ENCODE peak calls at places on chromosome X, in nine cellular contexts. R is lower leg skin, Z is neural progenitor cell, B is cardiac fibroblast, I is MV-4-11, C is mammary epithelial cell, M is AG08396, O is occipital lobe, F is glutamatergic neuron. T is an unnamed sample.

GRCh38 chrX:20454117-20454516 is 187.4 kb upstream of the RPS6KA3 start:
- DNase-seq in R (no peak), Z (no peak), B (peak; percentile 30), I (peak; percentile 1), C (no peak), M (peak; percentile 4), O (no peak), F (no peak), T (no peak)

GRCh38 chrX:38514014-38514854 is 47.1 kb upstream of the TSPAN7 start:
- DNase-seq in R (no peak), Z (no peak), B (no peak), I (peak; percentile 58), C (no peak), M (no peak), O (peak; percentile 3), F (no peak), T (no peak)

GRCh38 chrX:15127010-15127409 is 142.9 kb downstream of the ASB9 start:
- DNase-seq in R (no peak), Z (no peak), B (no peak), I (no peak), C (no peak), M (no peak), O (no peak), F (no peak), T (no peak)

GRCh38 chrX:26873736-26874135 is 589.4 kb downstream of the PPP4R3C start:
- DNase-seq in R (no peak), Z (no peak), B (no peak), I (no peak), C (no peak), M (no peak), O (no peak), F (no peak), T (no peak)

GRCh38 chrX:53048169-53049126 is at the start of gene GPR173:
- DNase-seq in R (no peak), Z (peak; percentile 74), B (peak; percentile 63), I (no peak), C (no peak), M (peak; percentile 70), O (peak; percentile 84), F (peak; percentile 74), T (peak; percentile 57)

GRCh38 chrX:19792412-19792811 is 95.0 kb downstream of the SH3KBP1 start:
- DNase-seq in R (no peak), Z (no peak), B (no peak), I (peak; percentile 77), C (no peak), M (no peak), O (no peak), F (no peak), T (no peak)

GRCh38 chrX:68685722-68686683 is 38.5 kb downstream of the STARD8 start:
- DNase-seq in R (no peak), Z (peak; percentile 50), B (peak; percentile 85), I (peak; percentile 86), C (peak; percentile 10), M (peak; percentile 81), O (no peak), F (peak; percentile 36), T (peak; percentile 71)

GRCh38 chrX:3599787-3600465 is 113.5 kb downstream of the PRKX start:
- DNase-seq in R (no peak), Z (no peak), B (peak; percentile 54), I (no peak), C (no peak), M (no peak), O (no peak), F (no peak), T (no peak)